ENCODE peak calls at places on chromosome 1, in four cellular contexts. Q is DMS153; F is activated CD4-positive, alpha-beta T cell treated with anti-CD3 and anti-CD28 coated beads for 4 hours; X is right lobe of liver. Z is an unnamed sample.

GRCh38 chr1:185368913-185369491 is 52.0 kb upstream of the IVNS1ABP start:
- DNase-seq in Q (no peak), F (no peak), X (no peak), Z (no peak)

GRCh38 chr1:50860256-50860655 is 99.8 kb downstream of the FAF1 start:
- DNase-seq in Q (no peak), F (no peak), X (no peak), Z (no peak)

GRCh38 chr1:187689137-187689536 is 860.4 kb downstream of the PLA2G4A start:
- DNase-seq in Q (no peak), F (no peak), X (no peak), Z (no peak)

GRCh38 chr1:94884101-94884875 is 42.6 kb downstream of the CNN3 start:
- DNase-seq in Q (peak), F (no peak), X (no peak), Z (no peak)

GRCh38 chr1:21338568-21339401 is 48.5 kb upstream of the ECE1 start:
- DNase-seq in Q (peak), F (no peak), X (peak), Z (no peak)

GRCh38 chr1:153670257-153670858 is 435 bp downstream of the ILF2 start:
- DNase-seq in Q (no peak), F (peak), X (no peak), Z (no peak)

GRCh38 chr1:238681451-238681850 is 704.9 kb upstream of the CHRM3 start:
- DNase-seq in Q (no peak), F (no peak), X (no peak), Z (no peak)

GRCh38 chr1:222711319-222712252 is 705 bp downstream of the AIDA start:
- DNase-seq in Q (peak), F (peak), X (peak), Z (peak)

GRCh38 chr1:14572861-14573260 is 25.6 kb upstream of the KAZN start:
- DNase-seq in Q (no peak), F (no peak), X (no peak), Z (no peak)

GRCh38 chr1:20871419-20871818 is 84.3 kb upstream of the HP1BP3 start:
- DNase-seq in Q (no peak), F (no peak), X (no peak), Z (no peak)

GRCh38 chr1:3564921-3565831 is 46.1 kb downstream of the MEGF6 start:
- DNase-seq in Q (no peak), F (peak), X (no peak), Z (no peak)

Z was measured in activated T-helper 1 cell treated with anti-CD3 and anti-CD28 coated beads, Interleukin-12 subunit alpha, Interleukin-12 subunit beta, Interleukin-2, Interleukin-4 antibody, amounts not matched to agents 30 ng/mL and 10 ng/mL and 1 ng/mL, durations not matched to agents 14 hours and 24 hours and 36 hours.